ENCODE peak calls at places on chromosomes 4 and X, in eight cellular contexts. F is activated CD4-positive, CD25-positive, alpha-beta regulatory T cell; U is astrocyte of the hippocampus; E is lung; W is HCEC 1CT; Y is stimulated activated CD4-positive, alpha-beta T cell treated with anti-CD3 and anti-CD28 coated beads, Interleukin-4, amount 100 ng/mL, for 4 hours; I is activated CD4-positive, alpha-beta T cell treated with anti-CD3 and anti-CD28 coated beads for 36 hours; K is GM10248. T is an unnamed sample.

GRCh38 chr4:81724925-81725329 is 253.2 kb upstream of the RASGEF1B start:
- DNase-seq in F (peak), U (peak), E (peak), W (no peak), Y (peak), I (peak), K (peak), T (peak)

GRCh38 chrX:132692526-132692925 is 203.7 kb upstream of the MBNL3 start:
- DNase-seq in F (no peak), U (no peak), E (no peak), W (no peak), Y (no peak), I (no peak), K (no peak), T (no peak)

GRCh38 chrX:19602866-19603620 is 87.7 kb upstream of the MAP3K15 start:
- DNase-seq in F (no peak), U (peak), E (no peak), W (peak), Y (no peak), I (peak), K (no peak), T (no peak)

GRCh38 chrX:108312938-108313337 is 125.3 kb downstream of the COL4A6 start:
- DNase-seq in F (no peak), U (peak), E (no peak), W (peak), Y (no peak), I (no peak), K (no peak), T (no peak)

GRCh38 chrX:81174286-81174685 is 27.4 kb downstream of the HMGN5 start:
- DNase-seq in F (no peak), U (peak), E (no peak), W (peak), Y (no peak), I (no peak), K (no peak), T (peak)

GRCh38 chr4:150525321-150525868 is 56.6 kb upstream of the MAB21L2 start:
- DNase-seq in F (no peak), U (no peak), E (no peak), W (no peak), Y (no peak), I (no peak), K (no peak), T (no peak)

GRCh38 chr4:47814896-47815295 is 23.0 kb downstream of the CORIN start:
- DNase-seq in F (no peak), U (no peak), E (no peak), W (no peak), Y (no peak), I (no peak), K (no peak), T (no peak)

GRCh38 chr4:150572704-150573504 is 9.0 kb upstream of the MAB21L2 start:
- DNase-seq in F (no peak), U (no peak), E (no peak), W (no peak), Y (no peak), I (no peak), K (no peak), T (no peak)

GRCh38 chrX:31058284-31058683 is 13.6 kb downstream of the FTHL17 start:
- DNase-seq in F (no peak), U (no peak), E (peak), W (no peak), Y (no peak), I (no peak), K (no peak), T (no peak)

GRCh38 chr4:38161208-38162113 is 201.3 kb downstream of the PTTG2 start:
- DNase-seq in F (no peak), U (no peak), E (no peak), W (peak), Y (no peak), I (no peak), K (no peak), T (no peak)

GRCh38 chr4:74583066-74583700 is 138.2 kb downstream of the AREG start:
- DNase-seq in F (no peak), U (peak), E (no peak), W (peak), Y (no peak), I (no peak), K (no peak), T (no peak)

GRCh38 chr4:1183985-1184773 is 11.8 kb upstream of the SPON2 start:
- DNase-seq in F (no peak), U (no peak), E (no peak), W (no peak), Y (no peak), I (peak), K (peak), T (peak)

GRCh38 chr4:86582453-86582852 is 11.7 kb upstream of the PTPN13 start:
- DNase-seq in F (no peak), U (no peak), E (no peak), W (no peak), Y (no peak), I (no peak), K (no peak), T (no peak)

GRCh38 chr4:8583655-8584025 is 3.4 kb downstream of the GPR78 start:
- DNase-seq in F (no peak), U (no peak), E (no peak), W (no peak), Y (no peak), I (no peak), K (no peak), T (no peak)

GRCh38 chrX:101415180-101416130 is 7.4 kb downstream of the HNRNPH2 start:
- DNase-seq in F (no peak), U (peak), E (peak), W (peak), Y (no peak), I (peak), K (peak), T (peak)

GRCh38 chr4:57109847-57110634 is at the start of gene IGFBP7:
- DNase-seq in F (no peak), U (peak), E (peak), W (peak), Y (no peak), I (peak), K (peak), T (peak)

GRCh38 chr4:153084249-153084648 is 120.0 kb upstream of the TRIM2 start:
- DNase-seq in F (no peak), U (no peak), E (no peak), W (no peak), Y (no peak), I (no peak), K (no peak), T (no peak)

GRCh38 chrX:136806891-136807410 is 26.2 kb upstream of the ARHGEF6 start:
- DNase-seq in F (no peak), U (no peak), E (no peak), W (no peak), Y (no peak), I (no peak), K (no peak), T (no peak)

GRCh38 chrX:155263854-155264628 is at the start of gene RAB39B:
- DNase-seq in F (peak), U (peak), E (peak), W (peak), Y (peak), I (peak), K (peak), T (peak)

GRCh38 chrX:46325312-46325877 is 219.8 kb downstream of the ZNF674 start:
- DNase-seq in F (peak), U (peak), E (peak), W (no peak), Y (peak), I (peak), K (no peak), T (no peak)

GRCh38 chr4:123232439-123232838 is 164.2 kb upstream of the SPRY1 start:
- DNase-seq in F (no peak), U (no peak), E (no peak), W (peak), Y (no peak), I (no peak), K (no peak), T (no peak)

GRCh38 chr4:182062936-182063335 is 180.3 kb upstream of the TENM3 start:
- DNase-seq in F (no peak), U (peak), E (no peak), W (peak), Y (no peak), I (no peak), K (no peak), T (peak)

GRCh38 chr4:113834302-113834701 is 72.8 kb upstream of the CAMK2D start:
- DNase-seq in F (no peak), U (no peak), E (no peak), W (no peak), Y (no peak), I (no peak), K (no peak), T (no peak)

GRCh38 chr4:38157592-38157991 is 197.4 kb downstream of the PTTG2 start:
- DNase-seq in F (no peak), U (no peak), E (no peak), W (no peak), Y (no peak), I (no peak), K (no peak), T (no peak)

GRCh38 chr4:80136238-80136637 is 61.1 kb upstream of the PRDM8 start:
- DNase-seq in F (no peak), U (no peak), E (no peak), W (no peak), Y (no peak), I (no peak), K (no peak), T (no peak)

GRCh38 chr4:152858934-152859333 is 77.2 kb upstream of the FHDC1 start:
- DNase-seq in F (no peak), U (no peak), E (no peak), W (no peak), Y (no peak), I (no peak), K (no peak), T (no peak)

GRCh38 chrX:49278081-49278480 is 8.5 kb downstream of the PPP1R3F start:
- DNase-seq in F (no peak), U (no peak), E (no peak), W (no peak), Y (no peak), I (no peak), K (no peak), T (no peak)

GRCh38 chrX:129108936-129109335 is 414.4 kb downstream of the SMARCA1 start:
- DNase-seq in F (no peak), U (peak), E (no peak), W (no peak), Y (no peak), I (no peak), K (no peak), T (no peak)

GRCh38 chrX:11151799-11152591 is 40.9 kb downstream of the HCCS start:
- DNase-seq in F (no peak), U (peak), E (no peak), W (no peak), Y (no peak), I (no peak), K (no peak), T (no peak)

GRCh38 chr4:109914356-109914755 is 1.7 kb downstream of the EGF start:
- DNase-seq in F (no peak), U (no peak), E (no peak), W (no peak), Y (no peak), I (no peak), K (no peak), T (no peak)

GRCh38 chr4:142509881-142510280 is 336.2 kb downstream of the INPP4B start:
- DNase-seq in F (no peak), U (no peak), E (no peak), W (no peak), Y (no peak), I (no peak), K (no peak), T (no peak)

GRCh38 chrX:149267878-149268813 is 237.0 kb downstream of the IDS start:
- DNase-seq in F (no peak), U (no peak), E (no peak), W (no peak), Y (no peak), I (peak), K (peak), T (no peak)

GRCh38 chrX:150032742-150033141 is 94.5 kb upstream of the EOLA2 start:
- DNase-seq in F (no peak), U (no peak), E (no peak), W (peak), Y (no peak), I (no peak), K (no peak), T (no peak)

GRCh38 chrX:115268421-115268820 is 21.1 kb upstream of the LUZP4 start:
- DNase-seq in F (no peak), U (no peak), E (no peak), W (no peak), Y (no peak), I (no peak), K (no peak), T (no peak)

GRCh38 chrX:110146521-110146920 is 143.6 kb downstream of the TMEM164 start:
- DNase-seq in F (no peak), U (peak), E (peak), W (peak), Y (peak), I (peak), K (peak), T (peak)

T was measured in MM.1S.